ENCODE peak calls at places on chromosomes 11 and 22, in five cellular contexts. F, D, Y, E and T are unnamed samples.

GRCh38 chr22:42039271-42039670 is 31.3 kb downstream of the NAGA start:
- DNase-seq in F (no peak), Y (no peak), D (no peak), E (no peak), T (no peak)

GRCh38 chr11:71500601-71501021 is 26.5 kb upstream of the KRTAP5-7 start:
- DNase-seq in E (no peak), Y (no peak), D (no peak), F (no peak), T (no peak)

GRCh38 chr11:1460396-1460795 is 26.2 kb downstream of the MOB2 start:
- DNase-seq in E (peak; percentile 78), F (no peak), Y (no peak), D (no peak), T (no peak)

GRCh38 chr22:50562523-50563409 is at the start of gene SYCE3:
- DNase-seq in Y (peak; percentile 56), E (peak; percentile 95), F (peak; percentile 79), D (peak; percentile 97), T (peak; percentile 98)

GRCh38 chr11:116691779-116692178 is 81.0 kb downstream of the BUD13 start:
- DNase-seq in D (peak; percentile 67), F (no peak), Y (peak; percentile 74), E (peak; percentile 24), T (peak; percentile 66)

GRCh38 chr11:120911943-120912342 is 112.0 kb upstream of the TBCEL start:
- DNase-seq in F (no peak), E (no peak), D (no peak), Y (no peak), T (no peak)

GRCh38 chr22:44353063-44353440 is 40.3 kb upstream of the SHISAL1 start:
- DNase-seq in D (no peak), Y (no peak), F (no peak), E (no peak), T (no peak)

GRCh38 chr22:37448521-37449150 is 21.4 kb upstream of the ELFN2 start:
- DNase-seq in D (no peak), F (no peak), Y (peak; percentile 15), E (no peak), T (no peak)

GRCh38 chr11:64407630-64408029 is 48.7 kb downstream of the RPS6KA4 start:
- DNase-seq in F (no peak), Y (no peak), D (no peak), E (no peak), T (no peak)